ENCODE peak calls at places on chromosomes 12 and 14, in four cellular contexts. B is SK-N-SH, E is H1, P is K562. Z is an unnamed sample.

GRCh38 chr12:12628013-12628412 is 16.3 kb downstream of the CREBL2 start:
- DNase-seq in P (no peak), E (no peak), B (no peak), Z (no peak)

GRCh38 chr14:104784218-104784568 is 11.4 kb downstream of the AKT1 start:
- DNase-seq in P (no peak), B (no peak), E (no peak), Z (no peak)

GRCh38 chr12:1936406-1937320 is 18.2 kb upstream of the CACNA2D4 start:
- DNase-seq in E (no peak), B (peak), P (no peak), Z (no peak)

GRCh38 chr12:11015775-11016430 is 6.5 kb downstream of the TAS2R19 start:
- DNase-seq in E (no peak), P (no peak), B (no peak), Z (no peak)

GRCh38 chr12:3154006-3154405 is 76.8 kb downstream of the TSPAN9 start:
- DNase-seq in E (no peak), B (no peak), P (no peak), Z (no peak)

GRCh38 chr14:96978525-96979272 is 181.5 kb downstream of the VRK1 start:
- DNase-seq in P (no peak), E (no peak), B (no peak), Z (no peak)

GRCh38 chr12:75481774-75482173 is 1.2 kb downstream of the GLIPR1 start:
- DNase-seq in P (no peak), E (no peak), B (no peak), Z (no peak)

GRCh38 chr12:57954768-57955167 is 13.4 kb downstream of the ATP23 start:
- DNase-seq in P (no peak), B (no peak), E (no peak), Z (no peak)

GRCh38 chr14:79483472-79483871 is 727.8 kb downstream of the DIO2 start:
- DNase-seq in P (no peak), B (no peak), E (no peak), Z (no peak)

GRCh38 chr12:89525002-89525823 is 617 bp upstream of the GALNT4 start:
- DNase-seq in B (peak), P (peak), E (no peak), Z (peak)
- TF ChIP-seq TEAD4 in B (no peak), P (no peak), E (no peak), Z (no peak)

GRCh38 chr12:5808956-5809355 is 136.1 kb downstream of the ANO2 start:
- DNase-seq in P (no peak), B (no peak), E (no peak), Z (no peak)
- TF ChIP-seq TEAD4 in P (no peak), B (no peak), E (no peak), Z (no peak)

GRCh38 chr12:104181313-104181712 is 34.3 kb upstream of the TXNRD1 start:
- DNase-seq in B (no peak), P (no peak), E (no peak), Z (no peak)
- TF ChIP-seq TEAD4 in B (no peak), P (no peak), E (no peak), Z (no peak)

GRCh38 chr14:76773188-76773885 is 12.1 kb downstream of the VASH1 start:
- DNase-seq in B (peak), E (no peak), P (peak), Z (no peak)

GRCh38 chr14:76775159-76775694 is 14.0 kb downstream of the VASH1 start:
- DNase-seq in B (no peak), P (no peak), E (no peak), Z (no peak)

GRCh38 chr14:76775695-76776305 is 14.5 kb downstream of the VASH1 start:
- DNase-seq in E (no peak), P (no peak), B (no peak), Z (no peak)

GRCh38 chr14:76773956-76774355 is 12.7 kb downstream of the VASH1 start:
- DNase-seq in B (no peak), E (no peak), P (no peak), Z (no peak)

GRCh38 chr14:76774471-76775158 is 13.3 kb downstream of the VASH1 start:
- DNase-seq in B (no peak), P (no peak), E (no peak), Z (no peak)
- TF ChIP-seq TEAD4 in B (no peak), P (no peak), E (no peak), Z (no peak)

GRCh38 chr12:47488888-47489287 is 216.9 kb downstream of the RPAP3 start:
- DNase-seq in B (no peak), E (no peak), P (no peak), Z (no peak)
- TF ChIP-seq TEAD4 in B (no peak), E (no peak), P (no peak), Z (no peak)

GRCh38 chr14:95316826-95317225 is 2.9 kb downstream of the CLMN start:
- DNase-seq in P (no peak), E (no peak), B (peak), Z (no peak)

GRCh38 chr14:95313707-95314106 is 6.0 kb downstream of the CLMN start:
- DNase-seq in B (no peak), P (no peak), E (no peak), Z (no peak)

GRCh38 chr14:95315156-95315555 is 4.6 kb downstream of the CLMN start:
- DNase-seq in E (no peak), B (no peak), P (no peak), Z (no peak)

GRCh38 chr14:95314609-95315008 is 5.1 kb downstream of the CLMN start:
- DNase-seq in P (no peak), B (peak), E (no peak), Z (no peak)

GRCh38 chr14:95315579-95315978 is 4.1 kb downstream of the CLMN start:
- DNase-seq in P (no peak), B (no peak), E (no peak), Z (no peak)
- TF ChIP-seq TEAD4 in P (no peak), B (no peak), E (no peak), Z (no peak)

GRCh38 chr14:73712540-73713141 is 1.5 kb downstream of the PNMA1 start:
- DNase-seq in B (peak), P (peak), E (no peak), Z (no peak)
- TF ChIP-seq TEAD4 in B (no peak), P (no peak), E (no peak), Z (no peak)

GRCh38 chr14:92895352-92895878 is 27.5 kb upstream of the CHGA start:
- DNase-seq in B (no peak), E (no peak), P (no peak), Z (no peak)
- TF ChIP-seq TEAD4 in B (no peak), E (no peak), P (no peak), Z (no peak)

GRCh38 chr12:122029620-122030426 is 8.1 kb downstream of the BCL7A start:
- DNase-seq in P (no peak), B (no peak), E (no peak), Z (no peak)

GRCh38 chr12:122030427-122030825 is 8.7 kb downstream of the BCL7A start:
- DNase-seq in B (no peak), E (no peak), P (no peak), Z (no peak)

GRCh38 chr12:122028601-122029560 is 7.2 kb downstream of the BCL7A start:
- DNase-seq in P (no peak), E (no peak), B (no peak), Z (no peak)

GRCh38 chr12:122026706-122027328 is 5.1 kb downstream of the BCL7A start:
- DNase-seq in B (no peak), E (no peak), P (no peak), Z (peak)

GRCh38 chr12:122028165-122028591 is 6.5 kb downstream of the BCL7A start:
- DNase-seq in E (no peak), B (no peak), P (no peak), Z (no peak)
- TF ChIP-seq TEAD4 in E (no peak), B (no peak), P (no peak), Z (no peak)

Z was measured in WTC11.